ENCODE peak calls at places on chromosome 7, in seven cellular contexts. U is stomach, F is right lobe of liver, N is body of pancreas, T is sigmoid colon, I is heart left ventricle, X is tibial nerve. S is an unnamed sample.

GRCh38 chr7:30974605-30975256 is 11.0 kb downstream of the GHRHR start:
- DNase-seq in U (peak), F (peak), N (peak), T (peak), I (peak), X (peak), S (no peak)

GRCh38 chr7:141649865-141650499 is 52.0 kb downstream of the DENND11 start:
- DNase-seq in U (peak), F (peak), N (peak), T (peak), I (peak), X (peak), S (no peak)

GRCh38 chr7:55132890-55133551 is 114.2 kb downstream of the EGFR start:
- DNase-seq in U (peak), F (no peak), N (peak), T (peak), I (no peak), X (peak), S (no peak)

GRCh38 chr7:112882022-112882421 is 91.8 kb upstream of the TMEM168 start:
- DNase-seq in U (no peak), F (no peak), N (no peak), T (no peak), I (no peak), X (no peak), S (no peak)

GRCh38 chr7:152678133-152678645 is 2.2 kb upstream of the XRCC2 start:
- DNase-seq in U (no peak), F (peak), N (no peak), T (no peak), I (no peak), X (no peak), S (no peak)

GRCh38 chr7:134827889-134828288 is 48.5 kb downstream of the CALD1 start:
- DNase-seq in U (no peak), F (no peak), N (no peak), T (peak), I (no peak), X (no peak), S (no peak)

GRCh38 chr7:4076701-4077294 is 605.3 kb upstream of the FOXK1 start:
- DNase-seq in U (peak), F (no peak), N (no peak), T (no peak), I (no peak), X (no peak), S (peak)

GRCh38 chr7:23472556-23472955 is 2.3 kb upstream of the IGF2BP3 start:
- DNase-seq in U (no peak), F (no peak), N (no peak), T (no peak), I (no peak), X (no peak), S (no peak)

GRCh38 chr7:139673230-139673629 is 104.6 kb downstream of the HIPK2 start:
- DNase-seq in U (no peak), F (no peak), N (no peak), T (no peak), I (no peak), X (no peak), S (no peak)

GRCh38 chr7:131040467-131040932 is 287.2 kb upstream of the MKLN1 start:
- DNase-seq in U (peak), F (no peak), N (peak), T (no peak), I (peak), X (peak), S (no peak)

GRCh38 chr7:20233362-20233761 is 16.2 kb upstream of the MACC1 start:
- DNase-seq in U (no peak), F (no peak), N (no peak), T (no peak), I (no peak), X (no peak), S (no peak)

GRCh38 chr7:99380823-99381663 is 6.5 kb downstream of the ARPC1B start:
- DNase-seq in U (peak), F (no peak), N (no peak), T (no peak), I (no peak), X (no peak), S (no peak)

GRCh38 chr7:46745700-46746090 is 824.6 kb upstream of the IGFBP3 start:
- DNase-seq in U (no peak), F (no peak), N (no peak), T (no peak), I (no peak), X (no peak), S (no peak)

GRCh38 chr7:52917982-52918578 is 117.4 kb upstream of the POM121L12 start:
- DNase-seq in U (no peak), F (no peak), N (no peak), T (no peak), I (no peak), X (no peak), S (no peak)

GRCh38 chr7:73668103-73668937 is 689 bp downstream of the VPS37D start:
- DNase-seq in U (no peak), F (no peak), N (no peak), T (no peak), I (no peak), X (no peak), S (no peak)

GRCh38 chr7:4132221-4132620 is 549.9 kb upstream of the FOXK1 start:
- DNase-seq in U (no peak), F (no peak), N (no peak), T (peak), I (no peak), X (no peak), S (no peak)

GRCh38 chr7:67484244-67484751 is 487.7 kb downstream of the TYW1 start:
- DNase-seq in U (peak), F (peak), N (peak), T (peak), I (peak), X (peak), S (no peak)

GRCh38 chr7:18607025-18607424 is 111.5 kb downstream of the HDAC9 start:
- DNase-seq in U (no peak), F (no peak), N (no peak), T (no peak), I (no peak), X (no peak), S (no peak)

GRCh38 chr7:116425647-116426209 is 73.8 kb upstream of the CAV2 start:
- DNase-seq in U (no peak), F (no peak), N (no peak), T (no peak), I (no peak), X (no peak), S (no peak)

GRCh38 chr7:142375710-142376313 is 118.0 kb upstream of the PRSS58 start:
- DNase-seq in U (no peak), F (no peak), N (peak), T (no peak), I (no peak), X (peak), S (no peak)

DNA sequence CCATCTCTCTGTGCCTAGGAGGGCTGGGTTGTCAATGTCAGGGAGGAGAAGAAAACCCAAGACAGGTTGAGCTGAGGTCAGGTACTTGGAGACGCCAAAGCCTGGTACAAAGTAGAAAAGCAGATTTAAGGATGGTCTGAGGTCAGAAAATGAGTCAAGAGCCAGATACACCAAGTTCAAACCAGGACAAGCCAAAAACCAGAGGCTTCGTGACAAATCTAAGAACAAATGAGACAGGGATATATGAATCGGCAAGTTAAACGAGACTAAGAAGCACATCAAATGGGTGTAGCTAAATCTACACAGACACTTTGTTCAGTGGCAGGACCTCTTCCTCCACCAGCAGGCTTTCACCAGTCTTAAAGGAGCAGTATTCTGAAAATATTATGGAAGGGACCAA is 34.2 kb downstream of the C7orf33 start:
- DNase-seq in U (no peak), F (no peak), N (no peak), T (no peak), I (no peak), X (no peak), S (no peak)
- TF ChIP-seq CTCF in U (no peak), F (no peak), N (no peak), T (no peak), I (no peak), X (no peak), S (no peak)

GRCh38 chr7:157302314-157302711 is 34.5 kb upstream of the DNAJB6 start:
- DNase-seq in U (peak), F (no peak), N (peak), T (peak), I (peak), X (peak), S (no peak)
- TF ChIP-seq POLR2A in U (no peak), F (no peak), N (peak), T (no peak), I (no peak), X (no peak), S (no peak)

DNA sequence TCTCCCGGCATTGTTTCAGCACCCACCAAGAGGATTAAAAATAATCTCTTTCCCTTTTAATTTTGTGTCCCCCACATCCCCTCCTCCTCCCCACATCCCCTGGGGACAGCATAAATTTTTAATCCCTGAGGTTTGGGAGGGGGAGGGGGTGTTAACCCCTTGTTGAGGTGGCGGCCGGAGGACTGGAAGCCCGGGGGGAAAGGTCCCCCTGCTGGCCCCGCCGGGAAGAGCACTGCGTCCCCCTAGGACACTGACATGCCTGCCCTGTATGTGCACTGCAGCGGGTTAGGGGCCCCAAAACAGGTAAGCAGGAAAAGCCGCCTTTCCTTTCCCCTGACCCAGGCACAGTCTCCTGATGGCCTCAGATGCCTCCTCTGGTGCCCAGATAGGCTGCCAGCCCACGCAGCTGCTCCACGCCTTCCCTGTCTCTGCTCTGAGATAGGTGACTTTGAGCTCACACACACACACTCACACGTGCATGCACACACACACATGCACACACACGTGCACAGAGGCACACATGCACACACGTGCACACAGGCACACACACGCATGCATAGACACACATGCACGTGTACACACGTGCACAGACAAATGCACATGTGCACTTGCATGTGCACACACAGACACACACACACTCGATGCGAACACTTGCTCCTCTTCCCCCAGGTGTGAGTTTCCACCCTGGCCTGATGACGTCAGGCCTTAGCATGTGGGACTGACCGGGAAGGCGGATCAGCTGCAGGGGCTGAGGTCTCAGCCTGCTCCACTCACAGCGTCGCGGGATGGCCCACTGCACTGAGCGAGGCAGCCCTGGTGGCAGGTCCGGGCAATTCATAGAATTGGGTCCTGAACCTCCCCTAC is 12.3 kb downstream of the CNPY1 start:
- DNase-seq in U (no peak), F (no peak), N (no peak), T (peak), I (no peak), X (no peak), S (no peak)
- TF ChIP-seq CTCF in U (peak), F (peak), N (no peak), T (no peak), I (peak), X (peak), S (peak)

GRCh38 chr7:27108390-27109127 is 6.1 kb upstream of the HOXA2 start:
- DNase-seq in U (no peak), F (no peak), N (peak), T (peak), I (no peak), X (no peak), S (no peak)
- TF ChIP-seq POLR2A in U (no peak), F (peak), N (peak), T (peak), I (peak), X (peak), S (peak)

DNA sequence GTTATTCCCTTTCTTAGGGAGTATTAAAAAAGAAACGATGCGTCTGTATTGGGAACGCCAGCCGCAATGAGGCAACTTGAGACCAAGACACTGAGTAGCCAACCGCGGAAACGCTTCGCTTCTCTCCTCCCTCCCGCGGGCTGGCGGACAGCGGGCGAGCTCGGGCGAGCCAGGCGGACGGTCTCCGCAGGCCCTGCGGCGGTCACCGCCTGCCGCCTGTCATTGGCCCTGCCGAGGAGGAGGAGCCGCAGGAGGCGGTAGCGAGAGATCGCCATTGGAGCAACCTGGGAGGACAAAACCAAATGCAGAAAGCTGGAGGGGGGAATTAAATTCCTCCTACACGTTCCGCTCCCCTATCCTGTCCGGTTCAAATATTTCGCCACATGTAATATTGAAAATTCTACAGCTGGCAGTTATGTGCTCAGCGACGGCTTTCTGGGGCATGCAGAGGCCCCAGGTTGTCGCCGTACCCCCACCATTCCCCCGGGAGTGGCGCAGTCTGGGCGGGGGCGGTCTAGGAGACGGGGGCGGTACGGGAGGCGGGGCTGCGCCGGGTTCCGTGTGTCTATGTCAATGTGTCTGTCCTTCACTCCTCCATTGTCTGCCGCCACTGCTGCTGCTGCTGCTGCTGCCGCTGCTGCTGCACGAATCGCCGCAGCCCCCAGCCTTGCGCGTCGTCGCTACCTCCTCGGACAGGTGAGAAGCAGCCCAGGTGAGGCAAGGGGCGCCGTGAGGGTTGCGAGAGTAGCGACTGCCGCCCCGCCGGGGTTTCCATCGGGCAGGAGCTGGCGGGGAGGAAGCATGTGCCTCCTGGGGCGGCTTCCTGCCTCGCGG is at the start of the genes ANKMY2 and BZW2:
- DNase-seq in U (peak), F (peak), N (peak), T (peak), I (peak), X (peak), S (peak)
- TF ChIP-seq CTCF in U (peak), F (peak), N (no peak), T (no peak), I (peak), X (peak), S (no peak)

GRCh38 chr7:44964831-44965440 is 13.9 kb downstream of the MYO1G start:
- DNase-seq in U (no peak), F (peak), N (no peak), T (peak), I (no peak), X (no peak), S (no peak)
- TF ChIP-seq POLR2A in U (no peak), F (no peak), N (no peak), T (no peak), I (no peak), X (no peak), S (no peak)